ENCODE peak calls at places on chromosomes 1 and 21, in eight cellular contexts. N, C, L, R, J, H, O and E are unnamed samples.

GRCh38 chr1:11157867-11158266 is 31.3 kb upstream of the ANGPTL7 start:
- DNase-seq in L (no peak), R (no peak), H (no peak), N (no peak), O (no peak), J (peak; percentile 55), C (no peak), E (no peak)

GRCh38 chr1:48039088-48040049 is 42.2 kb upstream of the TRABD2B start:
- DNase-seq in O (no peak), C (peak; percentile 39), R (no peak), H (peak; percentile 70), J (peak; percentile 26), N (peak; percentile 25), L (no peak), E (no peak)

GRCh38 chr1:26536081-26536480 is 6.5 kb downstream of the RPS6KA1 start:
- DNase-seq in L (no peak), H (no peak), C (no peak), J (no peak), O (no peak), R (no peak), N (no peak), E (no peak)

GRCh38 chr1:186662752-186663151 is 17.5 kb downstream of the PTGS2 start:
- DNase-seq in L (no peak), O (no peak), J (peak; percentile 83), N (no peak), H (no peak), C (no peak), R (no peak), E (peak; percentile 21)

GRCh38 chr1:231242516-231243198 is 1.6 kb downstream of the GNPAT start:
- DNase-seq in C (no peak), J (peak; percentile 44), O (no peak), H (no peak), L (no peak), R (peak; percentile 29), N (no peak), E (no peak)

GRCh38 chr21:45330075-45330781 is 42.5 kb upstream of the POFUT2 start:
- DNase-seq in C (peak; percentile 97), O (no peak), L (no peak), H (peak; percentile 93), R (no peak), J (peak; percentile 85), N (no peak), E (peak; percentile 67)

GRCh38 chr1:8516793-8517556 is 199.1 kb downstream of the SLC45A1 start:
- DNase-seq in O (no peak), R (peak; percentile 41), N (no peak), L (peak; percentile 79), J (peak; percentile 32), H (no peak), C (no peak), E (no peak)

GRCh38 chr1:42322577-42322976 is 12.5 kb downstream of the FOXJ3 start:
- DNase-seq in L (no peak), N (no peak), R (no peak), J (peak; percentile 24), H (no peak), C (no peak), O (no peak), E (no peak)

GRCh38 chr1:1181938-1182410 is 8.3 kb downstream of the TTLL10 start:
- DNase-seq in C (no peak), J (no peak), N (no peak), L (no peak), H (no peak), R (no peak), O (no peak), E (no peak)

GRCh38 chr1:2504224-2504948 is 22.0 kb downstream of the PANK4 start:
- DNase-seq in H (no peak), R (no peak), L (no peak), J (no peak), O (no peak), C (no peak), N (no peak), E (no peak)